ENCODE peak calls at places on chromosome 18, in ten cellular contexts. Y, D, Q, H, F, X, W, Z, T and B are unnamed samples.

GRCh38 chr18:46916551-46917107 is 678 bp downstream of the PIAS2 start:
- DNase-seq in Y (no peak), D (peak), Q (peak), H (peak), F (no peak), X (peak), W (peak), Z (peak), T (no peak), B (peak)

GRCh38 chr18:78896111-78896510 is 83.5 kb upstream of the SALL3 start:
- DNase-seq in Y (no peak), D (no peak), Q (no peak), H (no peak), F (peak), X (no peak), W (no peak), Z (no peak), T (no peak), B (no peak)

GRCh38 chr18:13393338-13393737 is 174.8 kb downstream of the LDLRAD4 start:
- DNase-seq in Y (no peak), D (no peak), Q (no peak), H (no peak), F (no peak), X (no peak), W (no peak), Z (no peak), T (no peak), B (no peak)

GRCh38 chr18:48479531-48479930 is 59.3 kb upstream of the CTIF start:
- DNase-seq in Y (no peak), D (no peak), Q (no peak), H (no peak), F (no peak), X (no peak), W (no peak), Z (no peak), T (no peak), B (no peak)

GRCh38 chr18:58527116-58528010 is 101.5 kb downstream of the ALPK2 start:
- DNase-seq in Y (no peak), D (peak), Q (no peak), H (peak), F (no peak), X (no peak), W (no peak), Z (no peak), T (no peak), B (no peak)

GRCh38 chr18:56291229-56291796 is 347.1 kb downstream of the TXNL1 start:
- DNase-seq in Y (no peak), D (peak), Q (no peak), H (no peak), F (no peak), X (no peak), W (no peak), Z (no peak), T (no peak), B (no peak)

GRCh38 chr18:33916200-33916599 is 308.5 kb downstream of the NOL4 start:
- DNase-seq in Y (no peak), D (no peak), Q (no peak), H (no peak), F (no peak), X (no peak), W (no peak), Z (no peak), T (no peak), B (no peak)

GRCh38 chr18:11905613-11906012 is 2.5 kb downstream of the MPPE1 start:
- DNase-seq in Y (no peak), D (no peak), Q (no peak), H (no peak), F (no peak), X (no peak), W (no peak), Z (no peak), T (no peak), B (no peak)

GRCh38 chr18:3594760-3595241 is 144.8 kb downstream of the TGIF1 start:
- DNase-seq in Y (no peak), D (peak), Q (no peak), H (peak), F (no peak), X (peak), W (no peak), Z (no peak), T (no peak), B (no peak)

GRCh38 chr18:28075501-28075900 is 101.4 kb downstream of the CDH2 start:
- DNase-seq in Y (no peak), D (no peak), Q (peak), H (peak), F (no peak), X (peak), W (no peak), Z (no peak), T (no peak), B (no peak)

GRCh38 chr18:58438161-58438983 is 190.5 kb downstream of the ALPK2 start:
- DNase-seq in Y (no peak), D (peak), Q (no peak), H (no peak), F (no peak), X (no peak), W (no peak), Z (no peak), T (no peak), B (no peak)

GRCh38 chr18:49668583-49669290 is 106.9 kb downstream of the LIPG start:
- DNase-seq in Y (no peak), D (no peak), Q (peak), H (no peak), F (no peak), X (no peak), W (no peak), Z (no peak), T (peak), B (no peak)

GRCh38 chr18:12027046-12027445 is 45.7 kb downstream of the IMPA2 start:
- DNase-seq in Y (no peak), D (no peak), Q (peak), H (no peak), F (no peak), X (peak), W (no peak), Z (no peak), T (peak), B (no peak)

GRCh38 chr18:55694291-55694690 is 106.3 kb upstream of the TCF4 start:
- DNase-seq in Y (no peak), D (peak), Q (no peak), H (no peak), F (no peak), X (peak), W (peak), Z (no peak), T (no peak), B (no peak)

GRCh38 chr18:48785091-48785614 is 165.6 kb downstream of the SMAD7 start:
- DNase-seq in Y (peak), D (no peak), Q (peak), H (no peak), F (no peak), X (no peak), W (no peak), Z (no peak), T (no peak), B (peak)

GRCh38 chr18:23412351-23412964 is 40.6 kb upstream of the RIOK3 start:
- DNase-seq in Y (no peak), D (no peak), Q (no peak), H (no peak), F (no peak), X (no peak), W (no peak), Z (no peak), T (no peak), B (no peak)

GRCh38 chr18:10419420-10420103 is 34.9 kb upstream of the APCDD1 start:
- DNase-seq in Y (no peak), D (peak), Q (no peak), H (no peak), F (no peak), X (no peak), W (peak), Z (no peak), T (no peak), B (no peak)

GRCh38 chr18:79746730-79747129 is 51.0 kb upstream of the KCNG2 start:
- DNase-seq in Y (no peak), D (no peak), Q (no peak), H (no peak), F (no peak), X (no peak), W (no peak), Z (no peak), T (no peak), B (no peak)

GRCh38 chr18:73888565-73888964 is 259.1 kb downstream of the FBXO15 start:
- DNase-seq in Y (no peak), D (no peak), Q (no peak), H (no peak), F (no peak), X (no peak), W (no peak), Z (no peak), T (no peak), B (no peak)

GRCh38 chr18:183769-184168 is 25.4 kb downstream of the USP14 start:
- DNase-seq in Y (no peak), D (no peak), Q (no peak), H (no peak), F (no peak), X (peak), W (no peak), Z (no peak), T (no peak), B (no peak)

GRCh38 chr18:79393181-79393598 is 2.5 kb upstream of the NFATC1 start:
- DNase-seq in Y (no peak), D (no peak), Q (no peak), H (no peak), F (peak), X (no peak), W (no peak), Z (no peak), T (no peak), B (peak)

GRCh38 chr18:68478246-68478645 is 236.7 kb downstream of the TMX3 start:
- DNase-seq in Y (no peak), D (no peak), Q (no peak), H (no peak), F (no peak), X (no peak), W (no peak), Z (no peak), T (no peak), B (no peak)

GRCh38 chr18:28581503-28582169 is 404.7 kb upstream of the CDH2 start:
- DNase-seq in Y (no peak), D (no peak), Q (no peak), H (no peak), F (no peak), X (no peak), W (peak), Z (no peak), T (no peak), B (no peak)

GRCh38 chr18:59516356-59517155 is 157.5 kb upstream of the LMAN1 start:
- DNase-seq in Y (no peak), D (peak), Q (peak), H (peak), F (peak), X (peak), W (peak), Z (no peak), T (peak), B (no peak)

GRCh38 chr18:46623541-46623940 is 33.5 kb downstream of the LOXHD1 start:
- DNase-seq in Y (no peak), D (no peak), Q (no peak), H (no peak), F (peak), X (peak), W (no peak), Z (no peak), T (no peak), B (no peak)

GRCh38 chr18:58178476-58178875 is 134.4 kb downstream of the NEDD4L start:
- DNase-seq in Y (no peak), D (peak), Q (no peak), H (peak), F (no peak), X (no peak), W (no peak), Z (no peak), T (no peak), B (no peak)

GRCh38 chr18:340044-340443 is 72.2 kb upstream of the THOC1 start:
- DNase-seq in Y (no peak), D (no peak), Q (peak), H (no peak), F (no peak), X (no peak), W (no peak), Z (no peak), T (no peak), B (no peak)

GRCh38 chr18:31245820-31246219 is 72.1 kb upstream of the DSG1 start:
- DNase-seq in Y (no peak), D (no peak), Q (no peak), H (no peak), F (no peak), X (peak), W (no peak), Z (no peak), T (no peak), B (no peak)

GRCh38 chr18:32200766-32201165 is 10.9 kb downstream of the MEP1B start:
- DNase-seq in Y (no peak), D (no peak), Q (no peak), H (no peak), F (no peak), X (no peak), W (no peak), Z (no peak), T (no peak), B (no peak)

GRCh38 chr18:37294951-37295350 is 270.6 kb downstream of the CELF4 start:
- DNase-seq in Y (no peak), D (no peak), Q (no peak), H (peak), F (no peak), X (peak), W (no peak), Z (no peak), T (no peak), B (no peak)

GRCh38 chr18:23779696-23780303 is 90.5 kb downstream of the LAMA3 start:
- DNase-seq in Y (no peak), D (peak), Q (no peak), H (peak), F (no peak), X (peak), W (peak), Z (no peak), T (no peak), B (no peak)

GRCh38 chr18:50622865-50623393 is 63.0 kb downstream of the MAPK4 start:
- DNase-seq in Y (no peak), D (no peak), Q (no peak), H (no peak), F (peak), X (no peak), W (no peak), Z (no peak), T (no peak), B (no peak)

GRCh38 chr18:58412844-58413666 is 215.8 kb downstream of the ALPK2 start:
- DNase-seq in Y (no peak), D (no peak), Q (no peak), H (no peak), F (no peak), X (no peak), W (no peak), Z (no peak), T (no peak), B (no peak)

GRCh38 chr18:23320709-23321236 is 132.3 kb upstream of the RIOK3 start:
- DNase-seq in Y (no peak), D (no peak), Q (no peak), H (no peak), F (no peak), X (no peak), W (no peak), Z (no peak), T (no peak), B (no peak)

GRCh38 chr18:58528011-58528367 is 100.9 kb downstream of the ALPK2 start:
- DNase-seq in Y (no peak), D (peak), Q (no peak), H (no peak), F (no peak), X (no peak), W (no peak), Z (no peak), T (no peak), B (no peak)

GRCh38 chr18:36314098-36314497 is 16.6 kb downstream of the FHOD3 start:
- DNase-seq in Y (no peak), D (peak), Q (peak), H (no peak), F (peak), X (peak), W (no peak), Z (no peak), T (no peak), B (no peak)

GRCh38 chr18:31657823-31658669 is 26.3 kb downstream of the B4GALT6 start:
- DNase-seq in Y (peak), D (no peak), Q (no peak), H (no peak), F (no peak), X (no peak), W (no peak), Z (no peak), T (no peak), B (peak)

GRCh38 chr18:64720781-64721464 is 572.0 kb upstream of the LINC00305 start:
- DNase-seq in Y (no peak), D (no peak), Q (no peak), H (no peak), F (no peak), X (no peak), W (no peak), Z (no peak), T (no peak), B (no peak)
- TF ChIP-seq CTCF in Y (no peak), D (no peak), Q (no peak), H (no peak), F (no peak), X (no peak), W (no peak), Z (no peak), T (no peak), B (no peak)

GRCh38 chr18:77103181-77103875 is 29.3 kb downstream of the MBP start:
- DNase-seq in Y (no peak), D (peak), Q (no peak), H (no peak), F (peak), X (no peak), W (peak), Z (no peak), T (no peak), B (no peak)

GRCh38 chr18:77105680-77106079 is 26.9 kb downstream of the MBP start:
- DNase-seq in Y (no peak), D (no peak), Q (no peak), H (no peak), F (no peak), X (no peak), W (no peak), Z (no peak), T (no peak), B (no peak)

GRCh38 chr18:77105021-77105420 is 27.6 kb downstream of the MBP start:
- DNase-seq in Y (no peak), D (no peak), Q (no peak), H (no peak), F (peak), X (no peak), W (no peak), Z (no peak), T (no peak), B (no peak)

GRCh38 chr18:77102246-77103040 is 30.1 kb downstream of the MBP start:
- DNase-seq in Y (peak), D (peak), Q (no peak), H (no peak), F (no peak), X (peak), W (peak), Z (no peak), T (no peak), B (peak)

DNA sequence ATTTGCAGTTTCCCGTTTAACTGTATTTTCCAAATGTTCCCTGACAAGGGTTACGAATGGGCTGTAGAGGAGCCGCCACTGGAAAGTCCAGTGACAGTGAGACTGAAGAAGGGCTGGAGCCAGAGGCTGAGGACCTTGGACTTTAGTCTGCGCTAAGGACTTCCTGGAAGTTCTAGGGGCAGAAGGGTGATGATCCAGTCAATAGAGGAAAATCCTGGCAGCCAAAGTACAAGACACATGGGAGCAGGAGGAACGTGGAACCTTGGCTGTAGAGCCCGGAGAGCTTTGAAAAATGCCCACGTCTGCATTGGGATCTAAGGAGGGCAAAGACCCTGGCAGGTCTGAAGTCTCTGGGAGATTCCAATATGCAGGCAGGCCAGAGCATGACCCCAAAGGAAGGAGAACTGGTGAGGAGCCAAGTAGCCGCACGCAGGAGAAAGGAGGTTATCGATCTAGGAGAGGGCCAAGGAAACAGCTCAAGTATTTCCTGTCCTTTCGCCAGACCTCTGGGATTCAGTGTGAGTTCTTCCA is 28.5 kb downstream of the MBP start:
- DNase-seq in Y (no peak), D (no peak), Q (no peak), H (no peak), F (peak), X (no peak), W (no peak), Z (no peak), T (no peak), B (no peak)
- TF ChIP-seq CTCF in Y (no peak), D (no peak), Q (no peak), H (no peak), F (no peak), X (no peak), W (no peak), Z (no peak), T (no peak), B (no peak)

GRCh38 chr18:77422974-77423373 is 173.3 kb downstream of the GALR1 start:
- DNase-seq in Y (no peak), D (no peak), Q (no peak), H (peak), F (no peak), X (peak), W (no peak), Z (no peak), T (no peak), B (no peak)
- TF ChIP-seq CTCF in Y (no peak), D (no peak), Q (no peak), H (no peak), F (no peak), X (peak), W (no peak), Z (no peak), T (no peak), B (no peak)

GRCh38 chr18:64407606-64408005 is 258.7 kb upstream of the LINC00305 start:
- DNase-seq in Y (no peak), D (no peak), Q (no peak), H (no peak), F (no peak), X (no peak), W (no peak), Z (no peak), T (no peak), B (no peak)

GRCh38 chr18:64403784-64404498 is 255.1 kb upstream of the LINC00305 start:
- DNase-seq in Y (no peak), D (no peak), Q (no peak), H (no peak), F (no peak), X (no peak), W (no peak), Z (no peak), T (no peak), B (no peak)

GRCh38 chr18:64410685-64411084 is 261.8 kb upstream of the LINC00305 start:
- DNase-seq in Y (no peak), D (no peak), Q (no peak), H (no peak), F (no peak), X (no peak), W (no peak), Z (no peak), T (no peak), B (no peak)

GRCh38 chr18:64405161-64405560 is 256.3 kb upstream of the LINC00305 start:
- DNase-seq in Y (no peak), D (peak), Q (no peak), H (no peak), F (no peak), X (no peak), W (peak), Z (no peak), T (no peak), B (no peak)

GRCh38 chr18:64409511-64409910 is 260.6 kb upstream of the LINC00305 start:
- DNase-seq in Y (no peak), D (no peak), Q (no peak), H (peak), F (no peak), X (peak), W (no peak), Z (no peak), T (no peak), B (peak)
- TF ChIP-seq CTCF in Y (peak), D (no peak), Q (no peak), H (no peak), F (peak), X (peak), W (no peak), Z (no peak), T (peak), B (peak)